ENCODE peak calls at places on chromosomes 11 and 22, in four cellular contexts. One of them, this sample, is unnamed.

GRCh38 chr11:46369458-46370152 is 11.9 kb upstream of the MDK start:
- DNase-seq in activated gamma-delta T cell treated with anti-CD3 and anti-CD28 coated beads, Interleukin-2, amount 50 U/mL, for 16 hours: no peak
- DNase-seq in heart left ventricle: peak
- DNase-seq in nucleus accumbens: no peak
- DNase-seq in this sample: peak

GRCh38 chr11:105092255-105093239 is 47.0 kb downstream of the CARD18 start:
- DNase-seq in activated gamma-delta T cell treated with anti-CD3 and anti-CD28 coated beads, Interleukin-2, amount 50 U/mL, for 16 hours: no peak
- DNase-seq in heart left ventricle: no peak
- DNase-seq in nucleus accumbens: no peak
- DNase-seq in this sample: no peak

GRCh38 chr11:132982769-132983168 is 549.5 kb downstream of the OPCML start:
- DNase-seq in activated gamma-delta T cell treated with anti-CD3 and anti-CD28 coated beads, Interleukin-2, amount 50 U/mL, for 16 hours: no peak
- DNase-seq in heart left ventricle: no peak
- DNase-seq in nucleus accumbens: no peak
- DNase-seq in this sample: no peak

GRCh38 chr11:76249195-76249741 is 43.0 kb upstream of the WNT11 start:
- DNase-seq in activated gamma-delta T cell treated with anti-CD3 and anti-CD28 coated beads, Interleukin-2, amount 50 U/mL, for 16 hours: no peak
- DNase-seq in heart left ventricle: no peak
- DNase-seq in nucleus accumbens: no peak
- DNase-seq in this sample: no peak

GRCh38 chr22:22711532-22711913 is 67.1 kb downstream of the GGTLC2 start:
- DNase-seq in activated gamma-delta T cell treated with anti-CD3 and anti-CD28 coated beads, Interleukin-2, amount 50 U/mL, for 16 hours: no peak
- DNase-seq in heart left ventricle: no peak
- DNase-seq in nucleus accumbens: no peak
- DNase-seq in this sample: no peak

GRCh38 chr22:38246046-38246658 is 26.7 kb downstream of the TMEM184B start:
- DNase-seq in activated gamma-delta T cell treated with anti-CD3 and anti-CD28 coated beads, Interleukin-2, amount 50 U/mL, for 16 hours: no peak
- DNase-seq in heart left ventricle: no peak
- DNase-seq in nucleus accumbens: no peak
- DNase-seq in this sample: no peak

GRCh38 chr22:31920306-31920705 is 24.0 kb upstream of the YWHAH start:
- DNase-seq in activated gamma-delta T cell treated with anti-CD3 and anti-CD28 coated beads, Interleukin-2, amount 50 U/mL, for 16 hours: no peak
- DNase-seq in heart left ventricle: no peak
- DNase-seq in nucleus accumbens: no peak
- DNase-seq in this sample: no peak

GRCh38 chr11:68160100-68160695 is 39.0 kb upstream of the CHKA start:
- DNase-seq in activated gamma-delta T cell treated with anti-CD3 and anti-CD28 coated beads, Interleukin-2, amount 50 U/mL, for 16 hours: no peak
- DNase-seq in heart left ventricle: no peak
- DNase-seq in nucleus accumbens: no peak
- DNase-seq in this sample: no peak

GRCh38 chr11:118643142-118643994 is 36.0 kb downstream of the PHLDB1 start:
- DNase-seq in activated gamma-delta T cell treated with anti-CD3 and anti-CD28 coated beads, Interleukin-2, amount 50 U/mL, for 16 hours: no peak
- DNase-seq in heart left ventricle: peak
- DNase-seq in nucleus accumbens: no peak
- DNase-seq in this sample: no peak

GRCh38 chr11:103395612-103396011 is 286.4 kb downstream of the DYNC2H1 start:
- DNase-seq in activated gamma-delta T cell treated with anti-CD3 and anti-CD28 coated beads, Interleukin-2, amount 50 U/mL, for 16 hours: no peak
- DNase-seq in heart left ventricle: no peak
- DNase-seq in nucleus accumbens: no peak
- DNase-seq in this sample: no peak

GRCh38 chr11:123654566-123655081 is at the start of gene SCN3B:
- DNase-seq in activated gamma-delta T cell treated with anti-CD3 and anti-CD28 coated beads, Interleukin-2, amount 50 U/mL, for 16 hours: no peak
- DNase-seq in heart left ventricle: peak
- DNase-seq in nucleus accumbens: no peak
- DNase-seq in this sample: peak

GRCh38 chr22:30892731-30893221 is 75.8 kb downstream of the MORC2 start:
- DNase-seq in activated gamma-delta T cell treated with anti-CD3 and anti-CD28 coated beads, Interleukin-2, amount 50 U/mL, for 16 hours: no peak
- DNase-seq in heart left ventricle: peak
- DNase-seq in nucleus accumbens: no peak
- DNase-seq in this sample: no peak

GRCh38 chr11:112715091-112715490 is 246.1 kb upstream of the NCAM1 start:
- DNase-seq in activated gamma-delta T cell treated with anti-CD3 and anti-CD28 coated beads, Interleukin-2, amount 50 U/mL, for 16 hours: no peak
- DNase-seq in heart left ventricle: no peak
- DNase-seq in nucleus accumbens: no peak
- DNase-seq in this sample: no peak

GRCh38 chr11:63610604-63611394 is 3.4 kb downstream of the PLAAT3 start:
- DNase-seq in activated gamma-delta T cell treated with anti-CD3 and anti-CD28 coated beads, Interleukin-2, amount 50 U/mL, for 16 hours: no peak
- DNase-seq in heart left ventricle: no peak
- DNase-seq in nucleus accumbens: no peak
- DNase-seq in this sample: peak

GRCh38 chr11:1742869-1743586 is 7.4 kb downstream of the IFITM10 start:
- DNase-seq in activated gamma-delta T cell treated with anti-CD3 and anti-CD28 coated beads, Interleukin-2, amount 50 U/mL, for 16 hours: no peak
- DNase-seq in heart left ventricle: no peak
- DNase-seq in nucleus accumbens: no peak
- DNase-seq in this sample: no peak

GRCh38 chr22:25786165-25786564 is 44.2 kb downstream of the MYO18B start:
- DNase-seq in activated gamma-delta T cell treated with anti-CD3 and anti-CD28 coated beads, Interleukin-2, amount 50 U/mL, for 16 hours: no peak
- DNase-seq in heart left ventricle: no peak
- DNase-seq in nucleus accumbens: no peak
- DNase-seq in this sample: no peak

GRCh38 chr22:44676441-44677298 is 25.3 kb upstream of the PRR5 start:
- DNase-seq in activated gamma-delta T cell treated with anti-CD3 and anti-CD28 coated beads, Interleukin-2, amount 50 U/mL, for 16 hours: no peak
- DNase-seq in heart left ventricle: peak
- DNase-seq in nucleus accumbens: no peak
- DNase-seq in this sample: peak

GRCh38 chr22:49324527-49325491 is 502.9 kb downstream of the BRD1 start:
- DNase-seq in activated gamma-delta T cell treated with anti-CD3 and anti-CD28 coated beads, Interleukin-2, amount 50 U/mL, for 16 hours: no peak
- DNase-seq in heart left ventricle: peak
- DNase-seq in nucleus accumbens: no peak
- DNase-seq in this sample: no peak

GRCh38 chr11:74318241-74318932 is 6.9 kb upstream of the P4HA3 start:
- DNase-seq in activated gamma-delta T cell treated with anti-CD3 and anti-CD28 coated beads, Interleukin-2, amount 50 U/mL, for 16 hours: no peak
- DNase-seq in heart left ventricle: no peak
- DNase-seq in nucleus accumbens: no peak
- DNase-seq in this sample: no peak

GRCh38 chr22:21020802-21021429 is 6.0 kb downstream of the P2RX6 start:
- DNase-seq in activated gamma-delta T cell treated with anti-CD3 and anti-CD28 coated beads, Interleukin-2, amount 50 U/mL, for 16 hours: no peak
- DNase-seq in heart left ventricle: no peak
- DNase-seq in nucleus accumbens: no peak
- DNase-seq in this sample: peak

GRCh38 chr11:62664405-62665074 is 470 bp downstream of the C11orf98 start:
- DNase-seq in activated gamma-delta T cell treated with anti-CD3 and anti-CD28 coated beads, Interleukin-2, amount 50 U/mL, for 16 hours: no peak
- DNase-seq in heart left ventricle: peak
- DNase-seq in nucleus accumbens: peak
- DNase-seq in this sample: peak

GRCh38 chr11:102390667-102391449 is 43.8 kb downstream of the BIRC2 start:
- DNase-seq in activated gamma-delta T cell treated with anti-CD3 and anti-CD28 coated beads, Interleukin-2, amount 50 U/mL, for 16 hours: peak
- DNase-seq in heart left ventricle: peak
- DNase-seq in nucleus accumbens: peak
- DNase-seq in this sample: peak

GRCh38 chr22:30538280-30538679 is 8.3 kb downstream of the SEC14L6 start:
- DNase-seq in activated gamma-delta T cell treated with anti-CD3 and anti-CD28 coated beads, Interleukin-2, amount 50 U/mL, for 16 hours: no peak
- DNase-seq in heart left ventricle: no peak
- DNase-seq in nucleus accumbens: no peak
- DNase-seq in this sample: no peak

GRCh38 chr11:120061036-120061760 is 76.7 kb downstream of the TRIM29 start:
- DNase-seq in activated gamma-delta T cell treated with anti-CD3 and anti-CD28 coated beads, Interleukin-2, amount 50 U/mL, for 16 hours: no peak
- DNase-seq in heart left ventricle: no peak
- DNase-seq in nucleus accumbens: no peak
- DNase-seq in this sample: no peak

GRCh38 chr22:23225724-23226496 is 45.6 kb downstream of the BCR start:
- DNase-seq in activated gamma-delta T cell treated with anti-CD3 and anti-CD28 coated beads, Interleukin-2, amount 50 U/mL, for 16 hours: no peak
- DNase-seq in heart left ventricle: no peak
- DNase-seq in nucleus accumbens: no peak
- DNase-seq in this sample: no peak

GRCh38 chr22:48960576-48960975 is 867.1 kb downstream of the BRD1 start:
- DNase-seq in activated gamma-delta T cell treated with anti-CD3 and anti-CD28 coated beads, Interleukin-2, amount 50 U/mL, for 16 hours: no peak
- DNase-seq in heart left ventricle: no peak
- DNase-seq in nucleus accumbens: no peak
- DNase-seq in this sample: no peak

GRCh38 chr11:15989685-15990084 is 366.7 kb downstream of the SOX6 start:
- DNase-seq in activated gamma-delta T cell treated with anti-CD3 and anti-CD28 coated beads, Interleukin-2, amount 50 U/mL, for 16 hours: no peak
- DNase-seq in heart left ventricle: no peak
- DNase-seq in nucleus accumbens: no peak
- DNase-seq in this sample: no peak

GRCh38 chr11:71190551-71190950 is 61.8 kb downstream of the SHANK2 start:
- DNase-seq in activated gamma-delta T cell treated with anti-CD3 and anti-CD28 coated beads, Interleukin-2, amount 50 U/mL, for 16 hours: no peak
- DNase-seq in heart left ventricle: no peak
- DNase-seq in nucleus accumbens: no peak
- DNase-seq in this sample: no peak

GRCh38 chr11:18001191-18001590 is 11.7 kb downstream of the SERGEF start:
- DNase-seq in activated gamma-delta T cell treated with anti-CD3 and anti-CD28 coated beads, Interleukin-2, amount 50 U/mL, for 16 hours: no peak
- DNase-seq in heart left ventricle: no peak
- DNase-seq in nucleus accumbens: no peak
- DNase-seq in this sample: no peak

GRCh38 chr11:1158681-1159525 is 1.1 kb downstream of the MUC5AC start:
- DNase-seq in activated gamma-delta T cell treated with anti-CD3 and anti-CD28 coated beads, Interleukin-2, amount 50 U/mL, for 16 hours: no peak
- DNase-seq in heart left ventricle: no peak
- DNase-seq in nucleus accumbens: no peak
- DNase-seq in this sample: no peak

GRCh38 chr11:66996609-66997273 is 21.6 kb downstream of the C11orf86 start:
- DNase-seq in activated gamma-delta T cell treated with anti-CD3 and anti-CD28 coated beads, Interleukin-2, amount 50 U/mL, for 16 hours: no peak
- DNase-seq in heart left ventricle: no peak
- DNase-seq in nucleus accumbens: no peak
- DNase-seq in this sample: peak

GRCh38 chr11:47466701-47467250 is 17.8 kb upstream of the RAPSN start:
- DNase-seq in activated gamma-delta T cell treated with anti-CD3 and anti-CD28 coated beads, Interleukin-2, amount 50 U/mL, for 16 hours: no peak
- DNase-seq in heart left ventricle: no peak
- DNase-seq in nucleus accumbens: peak
- DNase-seq in this sample: no peak

GRCh38 chr11:113991170-113991569 is 16.3 kb downstream of the HTR3A start:
- DNase-seq in activated gamma-delta T cell treated with anti-CD3 and anti-CD28 coated beads, Interleukin-2, amount 50 U/mL, for 16 hours: no peak
- DNase-seq in heart left ventricle: no peak
- DNase-seq in nucleus accumbens: no peak
- DNase-seq in this sample: peak

GRCh38 chr11:69646493-69647201 is 5.7 kb downstream of the CCND1 start:
- DNase-seq in activated gamma-delta T cell treated with anti-CD3 and anti-CD28 coated beads, Interleukin-2, amount 50 U/mL, for 16 hours: no peak
- DNase-seq in heart left ventricle: peak
- DNase-seq in nucleus accumbens: no peak
- DNase-seq in this sample: no peak

GRCh38 chr22:17829691-17830040 is 55.4 kb upstream of the BID start:
- DNase-seq in activated gamma-delta T cell treated with anti-CD3 and anti-CD28 coated beads, Interleukin-2, amount 50 U/mL, for 16 hours: no peak
- DNase-seq in heart left ventricle: no peak
- DNase-seq in nucleus accumbens: no peak
- DNase-seq in this sample: no peak

GRCh38 chr11:1153105-1153950 is 4.4 kb upstream of the MUC5AC start:
- DNase-seq in activated gamma-delta T cell treated with anti-CD3 and anti-CD28 coated beads, Interleukin-2, amount 50 U/mL, for 16 hours: no peak
- DNase-seq in heart left ventricle: no peak
- DNase-seq in nucleus accumbens: no peak
- DNase-seq in this sample: peak